ENCODE peak calls at places on chromosome 1, in seven cellular contexts. T, X, C, G, W, U and V are unnamed samples.

GRCh38 chr1:187942986-187943385 is 1114.2 kb downstream of the PLA2G4A start:
- DNase-seq in T (no peak), X (no peak), C (no peak), G (no peak), W (no peak), U (no peak), V (peak; percentile 5)

GRCh38 chr1:227758366-227758765 is 23.1 kb downstream of the SNAP47 start:
- DNase-seq in T (no peak), X (no peak), C (no peak), G (no peak), W (no peak), U (no peak), V (no peak)

GRCh38 chr1:156128749-156129682 is 14.5 kb downstream of the LMNA start:
- DNase-seq in T (peak; percentile 42), X (no peak), C (peak; percentile 70), G (no peak), W (no peak), U (peak; percentile 87), V (peak; percentile 37)

GRCh38 chr1:229122606-229123005 is 148.3 kb upstream of the RAB4A start:
- DNase-seq in T (no peak), X (no peak), C (no peak), G (no peak), W (no peak), U (no peak), V (no peak)

GRCh38 chr1:118257946-118258345 is 72.9 kb upstream of the SPAG17 start:
- DNase-seq in T (no peak), X (no peak), C (no peak), G (no peak), W (no peak), U (no peak), V (no peak)

GRCh38 chr1:30085814-30086770 is 637.3 kb downstream of the MATN1 start:
- DNase-seq in T (peak; percentile 68), X (peak; percentile 93), C (peak; percentile 47), G (no peak), W (no peak), U (peak; percentile 51), V (peak; percentile 36)

GRCh38 chr1:16286122-16286521 is 49.1 kb upstream of the CPLANE2 start:
- DNase-seq in T (no peak), X (no peak), C (no peak), G (no peak), W (no peak), U (no peak), V (no peak)

GRCh38 chr1:47449702-47450552 is 12.1 kb downstream of the FOXD2 start:
- DNase-seq in T (peak; percentile 40), X (no peak), C (no peak), G (no peak), W (peak; percentile 33), U (no peak), V (peak; percentile 43)

GRCh38 chr1:242404296-242404695 is 120.2 kb downstream of the PLD5 start:
- DNase-seq in T (no peak), X (no peak), C (no peak), G (no peak), W (no peak), U (no peak), V (no peak)

GRCh38 chr1:212962509-212962908 is 12.2 kb downstream of the VASH2 start:
- DNase-seq in T (no peak), X (no peak), C (no peak), G (no peak), W (no peak), U (no peak), V (no peak)

GRCh38 chr1:245765241-245766000 is 610.6 kb downstream of the KIF26B start:
- DNase-seq in T (no peak), X (peak; percentile 80), C (no peak), G (no peak), W (no peak), U (no peak), V (peak; percentile 42)

GRCh38 chr1:30040081-30041019 is 683.0 kb downstream of the MATN1 start:
- DNase-seq in T (no peak), X (no peak), C (no peak), G (no peak), W (no peak), U (no peak), V (no peak)

GRCh38 chr1:81317191-81317590 is 483.5 kb upstream of the ADGRL2 start:
- DNase-seq in T (no peak), X (no peak), C (no peak), G (no peak), W (no peak), U (no peak), V (no peak)

GRCh38 chr1:159945483-159946241 is at the start of gene IGSF9:
- DNase-seq in T (peak; percentile 85), X (peak; percentile 95), C (peak; percentile 69), G (peak; percentile 87), W (peak; percentile 84), U (peak; percentile 91), V (peak; percentile 99)

GRCh38 chr1:90412563-90412962 is 304.5 kb downstream of the BARHL2 start:
- DNase-seq in T (no peak), X (no peak), C (no peak), G (no peak), W (no peak), U (no peak), V (no peak)

GRCh38 chr1:230079211-230079590 is 12.2 kb downstream of the GALNT2 start:
- DNase-seq in T (no peak), X (no peak), C (no peak), G (no peak), W (no peak), U (no peak), V (no peak)

GRCh38 chr1:45306319-45306718 is 20.4 kb upstream of the HPDL start:
- DNase-seq in T (no peak), X (peak; percentile 76), C (no peak), G (no peak), W (no peak), U (no peak), V (peak; percentile 36)

GRCh38 chr1:18927654-18928272 is 25.4 kb upstream of the ALDH4A1 start:
- DNase-seq in T (no peak), X (peak; percentile 89), C (no peak), G (no peak), W (peak; percentile 33), U (no peak), V (peak; percentile 74)

GRCh38 chr1:152497273-152497672 is 13.3 kb upstream of the LCE5A start:
- DNase-seq in T (no peak), X (no peak), C (no peak), G (no peak), W (peak; percentile 32), U (no peak), V (peak; percentile 50)

GRCh38 chr1:65310078-65310587 is 790 bp downstream of the DNAJC6 start:
- DNase-seq in T (peak; percentile 24), X (peak; percentile 62), C (no peak), G (no peak), W (no peak), U (no peak), V (no peak)

GRCh38 chr1:28157901-28158300 is 18.6 kb downstream of the PTAFR start:
- DNase-seq in T (no peak), X (no peak), C (no peak), G (no peak), W (no peak), U (no peak), V (no peak)

GRCh38 chr1:155984341-155984740 is 6.0 kb upstream of the ARHGEF2 start:
- DNase-seq in T (no peak), X (peak; percentile 23), C (no peak), G (no peak), W (no peak), U (no peak), V (no peak)

GRCh38 chr1:46556822-46557221 is 5.4 kb upstream of the KNCN start:
- DNase-seq in T (no peak), X (peak; percentile 94), C (no peak), G (no peak), W (peak; percentile 72), U (no peak), V (peak; percentile 69)

GRCh38 chr1:197140123-197140522 is 6.3 kb downstream of the ASPM start:
- DNase-seq in T (no peak), X (no peak), C (no peak), G (no peak), W (no peak), U (no peak), V (no peak)

GRCh38 chr1:170674239-170674638 is 10.3 kb downstream of the PRRX1 start:
- DNase-seq in T (no peak), X (no peak), C (no peak), G (no peak), W (no peak), U (no peak), V (no peak)

DNA sequence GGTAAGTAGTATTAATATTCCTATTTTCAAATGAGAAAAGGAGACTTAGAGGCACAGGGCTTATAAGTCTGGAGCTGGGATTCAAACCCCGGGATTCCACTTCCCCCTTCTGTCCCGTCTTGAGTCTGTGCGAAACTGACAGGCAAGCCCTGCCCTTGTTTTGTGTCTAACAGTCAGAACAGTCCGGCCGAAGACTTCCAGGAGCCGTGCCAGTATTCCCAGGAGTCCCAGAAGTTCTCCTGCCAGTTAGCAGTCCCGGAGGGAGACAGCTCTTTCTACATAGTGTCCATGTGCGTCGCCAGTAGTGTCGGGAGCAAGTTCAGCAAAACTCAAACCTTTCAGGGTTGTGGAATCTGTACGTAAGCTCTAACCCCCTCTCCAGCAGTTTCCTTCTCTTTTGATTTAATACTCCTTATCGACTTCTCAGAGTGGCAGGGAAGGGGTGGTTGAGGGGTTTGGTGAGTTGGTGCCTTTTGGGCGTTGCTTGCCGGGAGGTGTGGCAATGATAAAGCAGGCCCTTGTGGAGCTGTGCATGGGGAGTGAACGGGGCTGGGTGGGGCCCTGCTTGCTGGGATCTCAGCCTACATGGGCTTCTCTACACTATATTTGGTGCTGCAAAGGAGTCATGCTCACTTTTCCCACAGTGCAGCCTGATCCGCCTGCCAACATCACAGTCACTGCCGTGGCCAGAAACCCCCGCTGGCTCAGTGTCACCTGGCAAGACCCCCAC is 29.4 kb downstream of the IL6R start:
- DNase-seq in T (peak; percentile 75), X (peak; percentile 79), C (peak; percentile 93), G (peak; percentile 90), W (peak; percentile 79), U (peak; percentile 88), V (no peak)
- H3K36me3 ChIP-seq in T (peaks cover 7% of the 10 kb centered on the region), X (no peaks in the 10 kb centered on the region), C (peaks cover 29% of the 10 kb centered on the region), G (peaks cover 3% of the 10 kb centered on the region), W (peaks cover 4% of the 10 kb centered on the region), U (no peaks in the 10 kb centered on the region), V (peaks cover 3% of the 10 kb centered on the region)

GRCh38 chr1:151290709-151291303 is 8.7 kb downstream of the ZNF687 start:
- DNase-seq in T (no peak), X (peak; percentile 5), C (no peak), G (no peak), W (no peak), U (no peak), V (no peak)
- H3K36me3 ChIP-seq in T (peaks cover 90% of the 10 kb centered on the region), X (peaks cover 78% of the 10 kb centered on the region), C (peaks cover 96% of the 10 kb centered on the region), G (peaks cover 100% of the 10 kb centered on the region), W (peaks cover 25% of the 10 kb centered on the region), U (no peaks in the 10 kb centered on the region), V (peaks cover 60% of the 10 kb centered on the region)

GRCh38 chr1:9737057-9737456 is 85.5 kb downstream of the PIK3CD start:
- DNase-seq in T (no peak), X (no peak), C (no peak), G (no peak), W (no peak), U (no peak), V (no peak)
- H3K36me3 ChIP-seq in T (peaks cover 80% of the 10 kb centered on the region), X (peaks cover 67% of the 10 kb centered on the region), C (peaks cover 97% of the 10 kb centered on the region), G (peaks cover 95% of the 10 kb centered on the region), W (peaks cover 26% of the 10 kb centered on the region), U (no peaks in the 10 kb centered on the region), V (peaks cover 63% of the 10 kb centered on the region)

DNA sequence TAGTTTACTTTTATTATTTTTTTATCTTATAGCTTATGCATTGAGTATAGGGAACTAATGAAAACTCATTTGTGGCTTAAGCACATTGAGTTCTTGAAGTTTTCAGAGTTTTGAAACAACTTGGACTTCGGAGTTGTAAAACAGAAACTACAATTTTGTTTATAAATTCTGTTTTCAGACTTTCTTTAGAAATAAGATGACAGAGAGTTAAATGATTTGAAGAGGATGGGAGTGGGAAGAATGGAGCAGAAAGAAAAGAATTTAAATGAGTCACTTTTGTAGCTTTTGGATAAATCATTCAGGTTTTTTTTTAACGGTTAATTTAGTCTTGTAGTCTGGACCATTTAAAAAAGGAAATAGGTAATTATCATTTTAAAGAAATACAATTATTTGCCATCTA is 32.3 kb downstream of the INKA2 start:
- DNase-seq in T (no peak), X (no peak), C (no peak), G (no peak), W (no peak), U (no peak), V (no peak)
- H3K36me3 ChIP-seq in T (peaks cover 30% of the 10 kb centered on the region), X (peaks cover 16% of the 10 kb centered on the region), C (peaks cover 54% of the 10 kb centered on the region), G (peaks cover 67% of the 10 kb centered on the region), W (peaks cover 5% of the 10 kb centered on the region), U (no peaks in the 10 kb centered on the region), V (peaks cover 3% of the 10 kb centered on the region)